ENCODE peak calls at places on chromosomes 3 and 15, in nine cellular contexts. X is Peyer's patch; E is sigmoid colon; A is CD8-positive, alpha-beta T cell; L is heart right ventricle; I is uterus; B is neuronal stem cell; W is pancreas; R is A549. Q is an unnamed sample. For H3K4me1, the result is how much of the 10 kb centered on the place peaks cover.

GRCh38 chr3:9893739-9894138 is 3.3 kb downstream of the JAGN1 start:
- DNase-seq in B (no peak), W (no peak), L (no peak), E (no peak), I (no peak), X (no peak), R (no peak), A (no peak), Q (no peak)

GRCh38 chr3:107740992-107741896 is 218.5 kb downstream of the BBX start:
- DNase-seq in L (no peak), A (no peak), B (no peak), R (peak), I (no peak), E (no peak), W (no peak), X (no peak), Q (no peak)

GRCh38 chr15:59501531-59502113 is 63.6 kb downstream of the FAM81A start:
- DNase-seq in B (peak), W (no peak), L (no peak), E (no peak), X (no peak), A (no peak), I (no peak), R (peak), Q (no peak)

GRCh38 chr15:80568876-80569605 is 126.1 kb upstream of the ABHD17C start:
- DNase-seq in L (no peak), W (no peak), E (peak), B (no peak), R (no peak), A (no peak), X (no peak), I (no peak), Q (no peak)

GRCh38 chr3:167669699-167670098 is 16.0 kb upstream of the WDR49 start:
- DNase-seq in I (no peak), E (no peak), L (no peak), R (no peak), A (no peak), W (no peak), B (no peak), X (no peak), Q (no peak)

GRCh38 chr3:71503525-71504249 is 79.8 kb downstream of the FOXP1 start:
- DNase-seq in B (no peak), X (no peak), W (no peak), E (no peak), R (peak), I (no peak), L (no peak), A (no peak), Q (no peak)

GRCh38 chr3:64900220-64900619 is 212.4 kb upstream of the ADAMTS9 start:
- DNase-seq in E (no peak), W (no peak), I (no peak), X (no peak), B (no peak), R (no peak), L (peak), A (no peak), Q (peak)

GRCh38 chr3:30848093-30848779 is 46.2 kb downstream of the GADL1 start:
- DNase-seq in X (no peak), A (no peak), B (no peak), R (no peak), I (no peak), W (no peak), E (no peak), L (no peak), Q (no peak)

GRCh38 chr15:59549826-59550225 is 61.8 kb upstream of the GCNT3 start:
- DNase-seq in I (no peak), W (no peak), X (no peak), E (no peak), L (no peak), B (no peak), R (no peak), A (no peak), Q (no peak)

GRCh38 chr15:64893481-64894394 is 18.0 kb upstream of the ANKDD1A start:
- DNase-seq in W (peak), X (peak), A (peak), B (peak), L (peak), R (peak), I (peak), E (peak), Q (peak)

GRCh38 chr3:7876741-7877297 is 624.8 kb upstream of the LMCD1 start:
- DNase-seq in R (no peak), W (no peak), I (no peak), E (no peak), A (peak), B (no peak), L (no peak), X (no peak), Q (no peak)

GRCh38 chr15:42650208-42651066 is 75.0 kb downstream of the STARD9 start:
- DNase-seq in I (peak), E (peak), B (peak), R (peak), X (peak), W (no peak), L (peak), A (peak), Q (peak)

GRCh38 chr3:43025423-43025822 is 46.3 kb downstream of the GASK1A start:
- DNase-seq in X (no peak), W (no peak), E (no peak), A (no peak), I (no peak), R (no peak), B (peak), L (no peak), Q (no peak)

GRCh38 chr15:41827290-41827879 is 507 bp upstream of the JMJD7 start:
- DNase-seq in W (no peak), B (peak), I (no peak), A (peak), R (no peak), X (peak), E (peak), L (no peak), Q (no peak)

GRCh38 chr3:52240059-52240885 is 1.3 kb upstream of the TWF2 start:
- DNase-seq in L (peak), A (no peak), X (peak), B (no peak), E (peak), W (peak), I (peak), R (peak), Q (peak)

GRCh38 chr3:33751320-33751719 is 33.3 kb upstream of the CLASP2 start:
- DNase-seq in X (no peak), L (no peak), I (no peak), B (no peak), A (no peak), E (no peak), W (no peak), R (no peak), Q (no peak)
- H3K27ac ChIP-seq in X (no peak), L (no peak), I (no peak), B (no peak), A (no peak), E (no peak), W (no peak), R (no peak), Q (no peak)

GRCh38 chr15:63501256-63502089 is 2.9 kb upstream of the USP3 start:
- DNase-seq in R (peak), A (no peak), X (peak), W (peak), E (peak), I (peak), B (no peak), L (peak), Q (peak)
- H3K4me1 ChIP-seq in R (half or more), A (half or more), X (half or more), W (under half), E (under half), I (under half), B (under half), L (under half), Q (under half)

DNA sequence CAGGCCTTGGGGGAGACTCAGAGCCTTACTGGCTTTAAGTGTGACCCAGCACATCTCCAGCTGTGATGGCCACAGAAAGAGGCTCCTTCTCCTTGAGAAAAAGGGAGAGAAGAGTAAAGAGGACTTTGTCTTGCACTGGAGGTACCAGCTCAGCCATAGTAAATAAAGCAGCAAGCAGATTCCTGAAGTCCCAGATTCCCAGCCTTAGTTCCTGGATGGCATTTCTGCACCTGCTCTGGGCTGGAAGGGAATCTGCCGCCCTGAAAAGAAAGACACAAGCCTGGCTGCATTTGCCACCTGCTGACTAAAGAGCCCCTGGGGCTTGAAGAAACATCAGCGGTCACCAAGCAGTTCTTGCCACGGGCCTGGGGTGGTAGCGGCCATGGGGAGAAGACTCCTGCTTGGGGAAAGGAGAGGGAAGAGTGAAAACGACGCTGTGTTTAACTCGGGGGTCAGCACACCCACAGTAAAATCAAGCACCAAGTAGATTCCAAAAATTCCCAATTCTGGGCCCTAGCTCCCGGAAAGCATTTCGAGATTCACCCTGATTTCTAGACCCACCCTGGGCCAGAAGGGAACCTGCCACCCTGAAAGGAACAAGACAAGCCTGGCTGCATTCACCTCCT is 24.2 kb upstream of the TNK2 start:
- DNase-seq in I (no peak), E (peak), B (no peak), A (no peak), R (no peak), X (no peak), W (no peak), L (no peak), Q (no peak)
- H3K27ac ChIP-seq in I (no peak), E (no peak), B (no peak), A (no peak), R (peak), X (no peak), W (peak), L (no peak), Q (no peak)

DNA sequence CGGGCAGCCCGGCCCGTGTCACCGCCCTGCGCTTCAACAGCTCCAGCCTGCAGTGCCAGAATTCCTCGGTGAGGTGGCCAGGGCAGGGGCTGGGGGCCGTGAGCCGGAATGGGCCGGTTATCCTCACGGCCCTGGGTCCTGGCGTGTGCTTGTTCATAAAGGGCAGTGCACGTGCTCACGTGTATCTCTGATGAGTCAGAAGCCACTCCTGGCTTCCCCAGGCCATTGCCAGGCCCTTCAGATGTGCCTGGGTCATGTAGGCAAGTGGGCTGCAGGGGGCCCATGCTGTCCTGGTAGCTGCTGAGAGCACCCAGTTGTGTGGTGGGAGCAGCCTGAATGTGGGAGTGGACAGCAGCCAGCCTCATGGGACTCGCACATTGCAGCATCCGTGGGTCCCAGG is 29.2 kb downstream of the PLXNA1 start:
- DNase-seq in L (no peak), W (no peak), E (no peak), X (no peak), R (no peak), I (no peak), A (no peak), B (no peak), Q (no peak)
- H3K4me1 ChIP-seq in L (under half), W (under half), E (under half), X (under half), R (under half), I (under half), A (under half), B (under half), Q (under half)

GRCh38 chr15:79332824-79333510 is 22.1 kb downstream of the TMED3 start:
- DNase-seq in L (no peak), R (no peak), B (no peak), I (no peak), E (no peak), W (no peak), A (no peak), X (no peak), Q (no peak)

GRCh38 chr15:79329186-79329611 is 18.3 kb downstream of the TMED3 start:
- DNase-seq in R (peak), L (no peak), X (no peak), I (no peak), E (no peak), A (no peak), B (no peak), W (no peak), Q (no peak)
- H3K27ac ChIP-seq in R (peak), L (no peak), X (no peak), I (no peak), E (no peak), A (no peak), B (no peak), W (no peak), Q (no peak)